ENCODE peak calls at places on chromosomes 4 and X, in six cellular contexts. K, M, Q, R, E and Z are unnamed samples.

GRCh38 chr4:57270350-57270749 is 160.2 kb upstream of the IGFBP7 start:
- DNase-seq in K (no peak), M (no peak), Q (no peak), R (no peak), E (no peak), Z (no peak)

GRCh38 chrX:29652484-29652883 is 562.9 kb upstream of the MAGEB2 start:
- DNase-seq in K (no peak), M (no peak), Q (no peak), R (no peak), E (no peak), Z (no peak)

GRCh38 chr4:7831330-7831729 is 108.3 kb downstream of the AFAP1 start:
- DNase-seq in K (no peak), M (no peak), Q (no peak), R (no peak), E (no peak), Z (no peak)

GRCh38 chr4:2330119-2331042 is 68.5 kb upstream of the MXD4 start:
- DNase-seq in K (no peak), M (no peak), Q (peak; percentile 40), R (no peak), E (no peak), Z (no peak)

GRCh38 chrX:24870143-24870542 is 145.6 kb downstream of the ARX start:
- DNase-seq in K (no peak), M (no peak), Q (no peak), R (no peak), E (no peak), Z (no peak)

GRCh38 chrX:323721-324628 is 5.4 kb upstream of the GTPBP6 start:
- DNase-seq in K (no peak), M (no peak), Q (peak; percentile 67), R (peak; percentile 34), E (no peak), Z (no peak)

GRCh38 chr4:53576676-53577372 is 14.5 kb downstream of the LNX1 start:
- DNase-seq in K (no peak), M (no peak), Q (no peak), R (no peak), E (no peak), Z (no peak)

GRCh38 chr4:46937493-46937892 is 28.4 kb upstream of the COX7B2 start:
- DNase-seq in K (no peak), M (no peak), Q (no peak), R (no peak), E (no peak), Z (no peak)

GRCh38 chr4:4603592-4603991 is 61.7 kb upstream of the STX18 start:
- DNase-seq in K (no peak), M (no peak), Q (no peak), R (no peak), E (no peak), Z (no peak)

GRCh38 chr4:173413043-173413442 is 14.1 kb upstream of the SCRG1 start:
- DNase-seq in K (no peak), M (no peak), Q (no peak), R (no peak), E (no peak), Z (no peak)

GRCh38 chrX:74853255-74853654 is 72.0 kb downstream of the NEXMIF start:
- DNase-seq in K (no peak), M (no peak), Q (no peak), R (no peak), E (no peak), Z (no peak)

GRCh38 chr4:118034061-118034785 is at the start of gene NDST3:
- DNase-seq in K (peak; percentile 24), M (no peak), Q (peak; percentile 71), R (no peak), E (no peak), Z (peak; percentile 76)

GRCh38 chr4:22491939-22492338 is 23.9 kb downstream of the ADGRA3 start:
- DNase-seq in K (no peak), M (no peak), Q (no peak), R (no peak), E (no peak), Z (no peak)

GRCh38 chrX:77899081-77899828 is at the start of gene COX7B:
- DNase-seq in K (peak; percentile 25), M (peak; percentile 59), Q (peak; percentile 94), R (peak; percentile 38), E (no peak), Z (peak; percentile 69)

GRCh38 chr4:145735330-145735638 is 55.3 kb downstream of the C4orf51 start:
- DNase-seq in K (no peak), M (no peak), Q (no peak), R (no peak), E (no peak), Z (no peak)

GRCh38 chr4:157012781-157013180 is 41.2 kb upstream of the PDGFC start:
- DNase-seq in K (no peak), M (no peak), Q (no peak), R (no peak), E (no peak), Z (no peak)

GRCh38 chrX:47568656-47569295 is 7.8 kb downstream of the ARAF start:
- DNase-seq in K (no peak), M (peak; percentile 21), Q (no peak), R (no peak), E (no peak), Z (no peak)

GRCh38 chr4:94669672-94670664 is 87.8 kb upstream of the BMPR1B start:
- DNase-seq in K (no peak), M (no peak), Q (no peak), R (no peak), E (no peak), Z (no peak)

GRCh38 chr4:101791189-101791572 is 651 bp downstream of the BANK1 start:
- DNase-seq in K (no peak), M (no peak), Q (peak; percentile 52), R (no peak), E (no peak), Z (no peak)

GRCh38 chr4:137514401-137515116 is 17.7 kb downstream of the PCDH18 start:
- DNase-seq in K (no peak), M (no peak), Q (no peak), R (no peak), E (no peak), Z (no peak)